ENCODE peak calls at places on chromosomes 6 and 20, in five cellular contexts. E, P, Y, U and B are unnamed samples.

GRCh38 chr20:46057856-46058655 is 29.0 kb downstream of the SLC12A5 start:
- DNase-seq in E (peak), P (peak), Y (no peak), U (no peak), B (peak)

GRCh38 chr6:137222376-137222775 is 3.2 kb upstream of the IFNGR1 start:
- DNase-seq in E (peak), P (no peak), Y (no peak), U (no peak), B (no peak)

GRCh38 chr6:5636210-5637030 is 370.3 kb downstream of the NRN1 start:
- DNase-seq in E (no peak), P (no peak), Y (no peak), U (no peak), B (no peak)

GRCh38 chr6:117776441-117776840 is 101.2 kb downstream of the NUS1 start:
- DNase-seq in E (no peak), P (no peak), Y (no peak), U (no peak), B (no peak)

GRCh38 chr20:53776858-53777257 is 183.2 kb upstream of the ZNF217 start:
- DNase-seq in E (no peak), P (no peak), Y (no peak), U (no peak), B (no peak)

GRCh38 chr6:169890049-169890448 is 138.6 kb downstream of the ERMARD start:
- DNase-seq in E (no peak), P (no peak), Y (no peak), U (no peak), B (no peak)

GRCh38 chr6:28867078-28867414 is 56.7 kb downstream of the TRIM27 start:
- DNase-seq in E (no peak), P (no peak), Y (no peak), U (no peak), B (peak)

GRCh38 chr20:62409935-62410741 is 3.1 kb upstream of the CABLES2 start:
- DNase-seq in E (peak), P (peak), Y (no peak), U (peak), B (peak)

GRCh38 chr6:157235600-157236039 is 87.7 kb downstream of the TMEM242 start:
- DNase-seq in E (peak), P (peak), Y (no peak), U (no peak), B (peak)

GRCh38 chr6:147161974-147162495 is 42.2 kb upstream of the STXBP5 start:
- DNase-seq in E (no peak), P (no peak), Y (no peak), U (peak), B (no peak)

GRCh38 chr6:32752580-32752979 is 10.8 kb downstream of the HLA-DQB2 start:
- DNase-seq in E (no peak), P (no peak), Y (no peak), U (peak), B (no peak)

GRCh38 chr6:117907600-117908245 is 659 bp downstream of the SLC35F1 start:
- DNase-seq in E (no peak), P (no peak), Y (no peak), U (no peak), B (peak)

GRCh38 chr20:61055130-61055529 is 196.9 kb upstream of the CDH4 start:
- DNase-seq in E (no peak), P (no peak), Y (no peak), U (no peak), B (no peak)

GRCh38 chr20:15020845-15021244 is 683.4 kb upstream of the FLRT3 start:
- DNase-seq in E (no peak), P (no peak), Y (no peak), U (no peak), B (no peak)

GRCh38 chr6:144063744-144064401 is 31.5 kb downstream of the SF3B5 start:
- DNase-seq in E (peak), P (peak), Y (peak), U (peak), B (peak)

GRCh38 chr6:144064831-144065668 is 30.3 kb downstream of the SF3B5 start:
- DNase-seq in E (no peak), P (no peak), Y (no peak), U (no peak), B (peak)

GRCh38 chr20:13219327-13220193 is 1.5 kb upstream of the ISM1 start:
- DNase-seq in E (no peak), P (no peak), Y (no peak), U (no peak), B (no peak)

GRCh38 chr20:17622086-17622850 is 52.4 kb downstream of the DSTN start:
- DNase-seq in E (peak), P (no peak), Y (no peak), U (no peak), B (no peak)

GRCh38 chr6:166529571-166529970 is 56.9 kb downstream of the RAMACL start:
- DNase-seq in E (no peak), P (no peak), Y (no peak), U (peak), B (no peak)

GRCh38 chr6:33207569-33208088 is 671 bp upstream of the RING1 start:
- DNase-seq in E (peak), P (peak), Y (no peak), U (peak), B (peak)

GRCh38 chr20:61252601-61253263 is 671 bp downstream of the CDH4 start:
- DNase-seq in E (no peak), P (no peak), Y (no peak), U (no peak), B (peak)

GRCh38 chr6:37365791-37366190 is 12.0 kb downstream of the RNF8 start:
- DNase-seq in E (no peak), P (no peak), Y (no peak), U (peak), B (no peak)

GRCh38 chr6:6712258-6712978 is 123.9 kb downstream of the LY86 start:
- DNase-seq in E (peak), P (no peak), Y (no peak), U (peak), B (no peak)

GRCh38 chr6:133298335-133298734 is 57.2 kb downstream of the EYA4 start:
- DNase-seq in E (no peak), P (no peak), Y (no peak), U (no peak), B (no peak)

GRCh38 chr6:8215631-8216030 is 113.3 kb upstream of the EEF1E1 start:
- DNase-seq in E (no peak), P (no peak), Y (no peak), U (peak), B (no peak)

GRCh38 chr20:37905969-37906613 is 3.2 kb downstream of the VSTM2L start:
- DNase-seq in E (no peak), P (no peak), Y (no peak), U (no peak), B (no peak)

GRCh38 chr20:37911262-37911661 is 8.3 kb downstream of the VSTM2L start:
- DNase-seq in E (no peak), P (peak), Y (no peak), U (no peak), B (no peak)

GRCh38 chr20:37904845-37905244 is 1.9 kb downstream of the VSTM2L start:
- DNase-seq in E (no peak), P (no peak), Y (no peak), U (no peak), B (no peak)

GRCh38 chr20:37907330-37907676 is 4.4 kb downstream of the VSTM2L start:
- DNase-seq in E (no peak), P (no peak), Y (no peak), U (no peak), B (no peak)

GRCh38 chr20:37907677-37908397 is 4.9 kb downstream of the VSTM2L start:
- DNase-seq in E (no peak), P (no peak), Y (no peak), U (peak), B (no peak)
- TF ChIP-seq CTCF in E (no peak), P (no peak), Y (no peak), U (no peak), B (no peak)

GRCh38 chr6:148697895-148698440 is 48.9 kb upstream of the UST start:
- DNase-seq in E (no peak), P (no peak), Y (no peak), U (no peak), B (no peak)

GRCh38 chr6:148700713-148701392 is 46.0 kb upstream of the UST start:
- DNase-seq in E (no peak), P (no peak), Y (no peak), U (peak), B (peak)

GRCh38 chr6:148701393-148701774 is 45.4 kb upstream of the UST start:
- DNase-seq in E (no peak), P (no peak), Y (no peak), U (no peak), B (no peak)

GRCh38 chr6:148698671-148699180 is 48.1 kb upstream of the UST start:
- DNase-seq in E (no peak), P (no peak), Y (no peak), U (no peak), B (no peak)

GRCh38 chr6:148700047-148700712 is 46.6 kb upstream of the UST start:
- DNase-seq in E (no peak), P (no peak), Y (no peak), U (no peak), B (peak)
- TF ChIP-seq CTCF in E (no peak), P (no peak), Y (no peak), U (no peak), B (no peak)

DNA sequence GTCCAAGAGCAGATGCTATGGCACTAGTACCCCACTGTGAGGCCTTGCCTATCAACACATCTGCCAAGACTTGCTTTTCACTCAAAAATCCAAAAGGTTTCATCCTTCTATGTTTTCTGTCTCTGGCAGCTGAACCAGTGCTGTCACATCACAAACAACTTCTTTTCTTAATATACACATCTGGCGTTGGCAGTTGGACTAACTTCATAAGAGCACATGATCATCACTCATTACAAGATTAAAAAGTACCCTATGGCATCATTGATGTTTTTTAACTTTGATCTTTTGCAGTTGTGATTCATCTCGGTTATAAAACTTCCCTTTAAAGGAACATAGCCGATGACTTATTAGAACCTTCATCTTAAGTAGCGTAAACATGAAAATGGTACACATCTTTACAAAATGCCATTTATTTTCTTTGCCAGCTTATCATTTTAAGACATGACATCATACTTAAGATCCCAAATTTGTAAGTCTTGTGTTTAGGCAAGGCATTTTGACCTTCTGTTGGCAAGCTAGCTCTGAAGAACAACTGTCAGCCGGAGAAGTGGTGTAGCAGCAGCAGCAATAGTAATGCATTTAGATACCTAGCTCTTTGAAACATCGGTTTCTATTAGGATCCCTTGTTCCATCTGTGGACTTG is 64.2 kb upstream of the SUPT3H start:
- DNase-seq in E (no peak), P (no peak), Y (no peak), U (no peak), B (no peak)
- TF ChIP-seq CTCF in E (no peak), P (no peak), Y (no peak), U (no peak), B (no peak)

GRCh38 chr6:49551126-49551865 is 828 bp downstream of the C6orf141 start:
- DNase-seq in E (no peak), P (no peak), Y (no peak), U (peak), B (peak)

GRCh38 chr6:49546371-49546770 is 4.1 kb upstream of the C6orf141 start:
- DNase-seq in E (no peak), P (no peak), Y (no peak), U (no peak), B (no peak)

GRCh38 chr6:49549691-49550412 is 616 bp upstream of the C6orf141 start:
- DNase-seq in E (no peak), P (no peak), Y (no peak), U (no peak), B (no peak)

GRCh38 chr6:49550413-49551125 is at the start of gene C6orf141:
- DNase-seq in E (peak), P (no peak), Y (no peak), U (peak), B (peak)

DNA sequence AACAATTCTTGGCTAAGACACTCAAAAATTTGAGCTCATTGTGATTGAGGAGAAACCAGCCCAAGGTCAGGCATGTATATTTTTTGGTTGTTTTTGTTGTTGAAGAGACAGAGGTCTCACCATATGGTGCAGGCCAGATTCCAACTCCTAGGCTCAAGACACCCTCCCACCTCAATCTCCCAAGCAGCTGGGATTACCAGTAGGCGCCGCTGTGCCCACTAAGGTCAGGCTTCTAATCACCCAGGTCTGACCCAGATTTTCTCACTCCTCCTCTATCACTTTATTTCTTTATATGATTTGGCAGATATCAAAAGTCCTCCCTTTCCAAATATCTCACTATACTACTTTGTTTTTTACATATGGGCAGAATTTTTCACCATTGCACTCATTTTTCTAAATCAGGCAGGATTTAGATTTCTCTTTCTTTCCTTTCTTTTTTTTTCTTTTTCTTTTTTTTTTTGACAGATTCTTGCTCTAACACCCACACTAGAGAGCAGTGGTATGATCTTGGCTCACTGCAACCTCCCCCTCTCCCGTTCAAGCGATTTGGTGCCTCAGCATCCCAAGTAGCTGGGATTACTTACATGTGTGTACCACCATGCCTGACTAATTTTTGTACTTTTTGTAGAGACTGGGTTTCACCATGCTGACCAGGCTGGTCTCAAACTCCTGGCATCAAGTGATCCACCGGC is 1.7 kb upstream of the C6orf141 start:
- DNase-seq in E (no peak), P (no peak), Y (no peak), U (no peak), B (no peak)
- TF ChIP-seq CTCF in E (no peak), P (no peak), Y (no peak), U (peak), B (no peak)

GRCh38 chr6:1893470-1894130 is 283.9 kb downstream of the FOXC1 start:
- DNase-seq in E (no peak), P (no peak), Y (no peak), U (peak), B (no peak)
- TF ChIP-seq CTCF in E (no peak), P (no peak), Y (no peak), U (peak), B (no peak)

DNA sequence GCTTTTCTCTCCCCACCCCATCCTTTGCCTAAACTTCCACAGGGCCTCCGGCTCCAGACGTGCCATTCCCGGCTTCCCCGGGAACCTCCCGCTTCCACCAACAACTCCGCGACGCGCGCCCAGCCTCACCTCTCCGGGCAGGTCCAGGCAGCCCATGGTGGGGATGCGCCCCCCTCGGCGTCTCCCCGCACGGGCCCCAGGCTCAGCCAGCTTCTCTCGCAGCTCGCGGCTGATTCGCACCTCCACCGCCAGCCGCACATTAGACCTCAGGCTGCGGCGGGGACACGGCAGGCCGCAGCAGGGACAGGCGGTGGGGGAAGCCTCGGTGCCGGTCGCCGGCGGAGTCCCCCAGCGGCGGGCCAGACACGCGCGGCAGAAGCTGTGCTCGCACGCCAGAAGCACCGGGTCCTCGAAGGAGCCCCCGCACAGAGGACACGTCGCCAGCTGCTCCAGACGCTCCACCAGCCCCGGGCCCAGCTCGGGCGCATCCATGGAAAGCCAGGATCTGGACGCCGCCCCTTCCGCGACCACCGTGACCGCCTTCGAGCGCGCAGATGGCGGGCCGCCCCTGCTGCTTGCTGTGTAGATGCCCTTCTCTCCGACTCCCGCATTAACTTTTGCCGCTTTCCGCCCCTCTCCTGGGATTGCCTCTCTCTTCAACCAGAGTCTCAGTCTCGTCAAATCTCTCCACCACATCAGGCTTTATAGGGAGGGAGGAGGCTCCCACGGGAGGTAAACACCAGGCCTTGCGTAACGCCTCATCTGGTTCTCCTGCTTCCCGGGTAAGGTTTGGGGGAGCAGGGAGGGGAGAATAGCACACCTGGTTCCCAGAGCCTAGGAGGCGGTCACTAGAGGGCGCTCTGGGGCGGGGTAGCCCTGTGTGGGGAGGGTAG is at the start of gene RNF39:
- DNase-seq in E (no peak), P (no peak), Y (no peak), U (peak), B (peak)
- TF ChIP-seq CTCF in E (peak), P (no peak), Y (peak), U (peak), B (peak)

GRCh38 chr6:73984851-73985250 is 288.8 kb downstream of the CD109 start:
- DNase-seq in E (no peak), P (no peak), Y (no peak), U (no peak), B (no peak)

GRCh38 chr6:73983367-73983766 is 287.4 kb downstream of the CD109 start:
- DNase-seq in E (no peak), P (no peak), Y (no peak), U (no peak), B (no peak)

DNA sequence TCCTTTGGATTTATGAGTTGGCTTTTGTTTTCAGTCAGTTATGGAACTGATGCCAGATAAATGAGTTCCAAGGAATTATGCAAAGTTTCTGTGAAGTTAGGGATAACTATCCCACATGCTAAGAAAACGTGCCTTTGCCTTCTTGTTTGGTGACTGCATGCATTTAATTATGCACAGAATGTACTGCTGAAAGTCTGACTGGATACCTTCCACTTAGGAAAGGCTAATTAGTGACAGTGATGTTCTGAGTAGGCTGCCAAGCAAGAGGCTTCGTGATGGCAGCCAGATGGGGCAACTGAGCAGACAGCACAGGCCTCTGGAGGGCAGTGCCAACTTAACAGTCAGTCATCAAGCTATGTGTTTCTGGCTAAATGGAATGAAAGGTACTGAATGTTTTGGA is 289.9 kb downstream of the CD109 start:
- DNase-seq in E (no peak), P (no peak), Y (no peak), U (peak), B (no peak)
- TF ChIP-seq CTCF in E (no peak), P (no peak), Y (no peak), U (peak), B (no peak)

GRCh38 chr6:17542243-17542642 is 57.9 kb upstream of the FAM8A1 start:
- DNase-seq in E (no peak), P (no peak), Y (no peak), U (no peak), B (no peak)
- TF ChIP-seq CTCF in E (no peak), P (no peak), Y (no peak), U (no peak), B (no peak)

GRCh38 chr6:394641-395289 is 3.2 kb downstream of the IRF4 start:
- DNase-seq in E (no peak), P (no peak), Y (no peak), U (no peak), B (no peak)
- TF ChIP-seq CTCF in E (no peak), P (no peak), Y (no peak), U (no peak), B (no peak)